ENCODE peak calls at places on chromosome 3, in five cellular contexts. C is psoas muscle, D is cardiac fibroblast, A is GM12864, K is heart right ventricle. Y is an unnamed sample.

GRCh38 chr3:126056681-126057546 is 27.0 kb downstream of the SLC41A3 start:
- DNase-seq in C (peak; percentile 87), K (peak; percentile 58), A (no peak), D (peak; percentile 14), Y (no peak)

GRCh38 chr3:64023187-64023860 is at the start of gene PSMD6:
- DNase-seq in K (peak; percentile 88), C (peak; percentile 95), A (peak; percentile 49), D (peak; percentile 86), Y (peak; percentile 87)

GRCh38 chr3:134036291-134036690 is 6.6 kb upstream of the SLCO2A1 start:
- DNase-seq in C (no peak), K (no peak), A (no peak), D (no peak), Y (no peak)

GRCh38 chr3:132504375-132504921 is 87.1 kb downstream of the DNAJC13 start:
- DNase-seq in C (no peak), K (no peak), A (no peak), D (no peak), Y (no peak)

GRCh38 chr3:132342183-132342582 is 25.0 kb downstream of the ACP3 start:
- DNase-seq in K (no peak), D (peak; percentile 67), A (no peak), C (no peak), Y (no peak)

GRCh38 chr3:161700998-161701397 is 204.4 kb downstream of the OTOL1 start:
- DNase-seq in K (no peak), C (no peak), A (no peak), D (no peak), Y (no peak)

GRCh38 chr3:103082501-103082900 is 647.7 kb downstream of the ZPLD1 start:
- DNase-seq in D (no peak), C (no peak), K (no peak), A (no peak), Y (no peak)

GRCh38 chr3:66484106-66484857 is 16.5 kb downstream of the LRIG1 start:
- DNase-seq in C (no peak), K (no peak), A (no peak), D (no peak), Y (no peak)

GRCh38 chr3:106829206-106829605 is 548.0 kb upstream of the CCDC54 start:
- DNase-seq in K (no peak), C (no peak), A (no peak), D (peak; percentile 40), Y (no peak)

GRCh38 chr3:186825294-186825821 is 17.2 kb upstream of the ADIPOQ start:
- DNase-seq in D (peak; percentile 69), C (no peak), A (no peak), K (no peak), Y (no peak)

GRCh38 chr3:189118896-189119295 is 52.9 kb upstream of the TPRG1 start:
- DNase-seq in K (no peak), D (no peak), A (no peak), C (no peak), Y (no peak)

GRCh38 chr3:12286927-12287726 is 1.7 kb upstream of the PPARG start:
- DNase-seq in C (peak; percentile 51), A (no peak), K (peak; percentile 36), D (peak; percentile 29), Y (peak; percentile 50)

GRCh38 chr3:181805703-181806102 is 94.0 kb downstream of the SOX2 start:
- DNase-seq in A (no peak), D (no peak), C (no peak), K (no peak), Y (no peak)

GRCh38 chr3:5563537-5564277 is 376.2 kb downstream of the EDEM1 start:
- DNase-seq in C (no peak), A (no peak), K (no peak), D (no peak), Y (no peak)

GRCh38 chr3:55484191-55484644 is 2.9 kb downstream of the WNT5A start:
- DNase-seq in D (no peak), K (no peak), C (peak; percentile 53), A (no peak), Y (no peak)

GRCh38 chr3:3801510-3801841 is 2.2 kb downstream of the LRRN1 start:
- DNase-seq in C (no peak), A (no peak), K (no peak), D (no peak), Y (no peak)

GRCh38 chr3:177811111-177811510 is 613.8 kb upstream of the TBL1XR1 start:
- DNase-seq in A (no peak), K (no peak), D (no peak), C (no peak), Y (no peak)

GRCh38 chr3:138188013-138188352 is 882 bp downstream of the ARMC8 start:
- DNase-seq in K (no peak), D (peak; percentile 68), C (no peak), A (no peak), Y (peak; percentile 29)

GRCh38 chr3:197038604-197039003 is 9.0 kb upstream of the MELTF start:
- DNase-seq in C (no peak), K (no peak), A (no peak), D (no peak), Y (no peak)

GRCh38 chr3:118912188-118912587 is 122.5 kb downstream of the IGSF11 start:
- DNase-seq in C (no peak), A (no peak), D (no peak), K (no peak), Y (no peak)

GRCh38 chr3:120488296-120488695 is 37.5 kb upstream of the FSTL1 start:
- DNase-seq in D (no peak), C (no peak), K (no peak), A (no peak), Y (no peak)

GRCh38 chr3:33439421-33440327 is 531 bp downstream of the UBP1 start:
- DNase-seq in D (peak; percentile 39), A (no peak), K (peak; percentile 36), C (no peak), Y (peak; percentile 82)

GRCh38 chr3:122969585-122970453 is 57.7 kb downstream of the SEMA5B start:
- DNase-seq in C (no peak), D (peak; percentile 73), K (peak; percentile 59), A (no peak), Y (no peak)

GRCh38 chr3:104145164-104145563 is 1221.5 kb upstream of the ALCAM start:
- DNase-seq in C (no peak), D (no peak), K (no peak), A (no peak), Y (no peak)

GRCh38 chr3:104150724-104151123 is 1216.0 kb upstream of the ALCAM start:
- DNase-seq in K (no peak), A (no peak), D (no peak), C (no peak), Y (no peak)

DNA sequence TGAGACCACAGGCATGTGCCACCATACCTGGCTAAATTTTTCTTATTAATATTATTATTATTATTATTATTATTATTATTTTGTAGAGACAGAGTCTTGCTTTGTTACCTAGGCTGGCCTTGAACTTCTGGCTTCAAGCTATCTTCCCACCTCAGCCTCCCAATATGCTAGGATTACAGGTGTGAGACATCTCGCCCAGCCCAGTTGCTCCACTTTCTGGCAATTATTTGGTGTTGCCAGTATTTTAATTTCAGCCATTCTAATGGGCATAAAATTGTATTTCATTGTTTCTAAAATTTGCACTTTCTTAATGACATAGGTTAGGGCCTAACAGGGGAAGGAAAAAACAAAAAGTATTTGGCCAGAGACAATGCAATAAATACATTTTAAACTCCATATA is 1217.6 kb upstream of the ALCAM start:
- DNase-seq in A (no peak), C (no peak), D (no peak), K (no peak), Y (no peak)
- TF ChIP-seq CTCF in A (no peak), C (no peak), D (no peak), K (no peak), Y (no peak)

DNA sequence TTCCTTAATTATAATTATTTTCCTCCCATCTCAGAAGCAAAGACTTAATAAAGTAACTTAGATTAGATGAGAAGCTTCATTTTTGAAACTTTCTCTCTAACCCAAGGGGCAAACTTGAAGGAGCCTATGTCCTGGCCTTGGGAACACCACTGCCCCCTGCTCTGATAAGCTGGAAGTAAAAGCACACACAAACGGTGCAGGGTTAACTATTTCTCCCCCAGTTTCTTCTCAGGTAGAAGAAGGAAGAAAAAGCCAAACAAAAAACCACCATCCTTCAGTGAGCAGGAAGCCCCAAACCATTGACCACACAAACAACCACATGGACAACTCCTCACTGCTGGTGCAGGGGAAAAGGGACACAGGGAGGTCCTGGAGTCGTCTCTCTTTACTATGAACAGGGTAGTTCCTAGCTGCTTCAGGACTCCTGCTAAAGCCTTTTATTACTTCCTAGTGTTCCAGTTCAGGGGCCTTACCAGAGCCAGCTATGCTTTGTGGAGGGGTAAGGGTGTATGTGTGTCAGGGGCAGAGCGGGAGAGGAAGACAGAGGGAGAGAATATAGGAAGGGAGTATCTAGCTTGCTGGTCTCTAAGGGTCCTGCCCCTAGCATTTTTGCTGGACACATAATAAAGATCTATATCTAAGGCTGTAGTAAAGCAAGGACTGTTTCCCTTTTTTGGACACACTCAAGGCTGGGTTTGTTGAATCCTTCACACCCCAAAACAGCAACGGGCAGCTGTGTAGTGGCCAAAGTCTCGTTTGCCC is 94.0 kb upstream of the UMPS start:
- DNase-seq in A (no peak), D (no peak), C (no peak), K (no peak), Y (no peak)
- TF ChIP-seq CTCF in A (no peak), D (no peak), C (no peak), K (no peak), Y (no peak)

DNA sequence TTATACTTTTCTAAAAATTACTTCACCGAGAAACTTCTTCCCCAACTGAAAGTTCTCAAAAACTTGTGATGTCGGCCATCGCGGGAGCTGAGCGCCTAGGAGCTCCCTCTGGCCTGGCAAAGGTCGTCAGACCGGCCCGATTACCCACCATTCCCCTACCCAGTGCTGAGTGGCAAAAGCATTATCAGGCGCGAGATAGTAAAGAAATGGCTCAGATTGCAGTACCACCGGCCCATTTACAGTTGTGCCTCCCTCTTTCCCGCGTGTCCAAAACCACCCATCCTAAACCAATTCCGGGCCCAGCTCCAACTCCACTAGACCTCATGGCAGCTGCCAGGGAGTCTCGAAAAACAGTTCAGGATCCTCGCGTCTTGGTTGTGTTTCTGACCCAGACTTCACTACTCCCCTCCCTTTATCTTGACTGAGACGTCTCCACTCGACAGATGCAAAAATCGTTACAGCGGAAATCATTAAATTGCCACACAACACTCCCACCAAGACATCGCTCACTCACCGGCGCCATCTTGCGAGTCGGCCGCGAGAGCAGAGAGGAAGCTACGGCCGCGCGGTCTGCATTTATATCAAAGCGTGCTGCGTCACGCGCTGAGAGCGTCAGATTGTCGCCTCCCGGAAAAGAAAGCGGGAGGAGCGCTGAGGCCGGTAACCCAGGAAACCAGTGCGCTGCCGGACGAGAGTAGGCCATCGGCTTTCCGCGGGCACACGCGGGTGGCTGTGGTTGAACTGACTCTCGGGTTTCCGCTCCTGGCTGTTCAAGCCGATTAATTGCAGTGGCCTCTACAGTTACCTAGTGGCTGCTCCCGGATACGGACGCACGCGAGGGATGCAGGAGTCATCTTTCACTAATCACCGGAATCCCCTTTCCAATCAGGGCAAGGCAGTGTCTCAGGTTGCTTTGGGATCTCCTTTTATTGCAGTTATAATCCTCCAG is at the start of gene RPL22L1:
- DNase-seq in C (peak; percentile 97), D (peak; percentile 97), K (peak; percentile 93), A (peak; percentile 92), Y (peak; percentile 88)
- TF ChIP-seq CTCF in C (no peak), D (no peak), K (peak; percentile 27), A (peak; percentile 6), Y (no peak)

GRCh38 chr3:60746043-60746638 is 505.1 kb downstream of the FHIT start:
- DNase-seq in A (no peak), D (no peak), C (no peak), K (no peak), Y (no peak)

GRCh38 chr3:60737633-60738399 is 513.4 kb downstream of the FHIT start:
- DNase-seq in D (no peak), K (no peak), C (no peak), A (no peak), Y (no peak)

GRCh38 chr3:60743631-60744164 is 507.6 kb downstream of the FHIT start:
- DNase-seq in C (no peak), K (peak; percentile 9), A (no peak), D (no peak), Y (no peak)

GRCh38 chr3:60746690-60747416 is 504.4 kb downstream of the FHIT start:
- DNase-seq in C (no peak), K (no peak), D (no peak), A (no peak), Y (no peak)

GRCh38 chr3:60742606-60743145 is 508.6 kb downstream of the FHIT start:
- DNase-seq in A (no peak), C (peak; percentile 60), K (no peak), D (peak; percentile 17), Y (no peak)
- TF ChIP-seq CTCF in A (no peak), C (peak; percentile 5), K (peak; percentile 33), D (peak; percentile 40), Y (no peak)